ENCODE peak calls at places on chromosomes 4 and X, in eight cellular contexts. G, A, I, U, Z, P, F and K are unnamed samples. For H3K36me3, the result is how much of the 10 kb centered on the place peaks cover.

GRCh38 chrX:118216488-118216887 is 99.9 kb upstream of the KLHL13 start:
- DNase-seq in P (no peak), A (no peak), U (no peak), F (no peak), Z (no peak), I (no peak), G (no peak), K (no peak)

GRCh38 chr4:12861422-12861821 is 622.7 kb downstream of the RAB28 start:
- DNase-seq in F (no peak), U (no peak), G (no peak), I (no peak), P (no peak), Z (no peak), A (no peak), K (no peak)

GRCh38 chrX:132258509-132258908 is 39.3 kb upstream of the RAP2C start:
- DNase-seq in P (no peak), U (no peak), I (no peak), G (no peak), Z (no peak), A (no peak), F (no peak), K (no peak)

GRCh38 chr4:168830777-168831512 is 179.1 kb downstream of the CBR4 start:
- DNase-seq in P (no peak), F (no peak), A (no peak), G (no peak), I (peak), Z (no peak), U (no peak), K (no peak)

GRCh38 chr4:110612631-110613269 is 10.1 kb downstream of the PITX2 start:
- DNase-seq in Z (no peak), A (no peak), I (no peak), G (no peak), F (no peak), U (no peak), P (no peak), K (no peak)

GRCh38 chr4:128861856-128862518 is 52.5 kb downstream of the JADE1 start:
- DNase-seq in Z (no peak), I (no peak), A (no peak), U (no peak), P (no peak), G (no peak), F (no peak), K (no peak)

GRCh38 chr4:11585506-11585905 is 156.8 kb upstream of the HS3ST1 start:
- DNase-seq in A (peak), F (no peak), U (peak), I (no peak), P (no peak), Z (no peak), G (no peak), K (no peak)

GRCh38 chr4:98996056-98996941 is 778 bp downstream of the METAP1 start:
- DNase-seq in U (no peak), A (peak), I (peak), Z (peak), G (peak), P (peak), F (peak), K (peak)

GRCh38 chr4:94256833-94257232 is 49.2 kb downstream of the SMARCAD1 start:
- DNase-seq in I (peak), G (no peak), F (no peak), U (no peak), A (no peak), Z (peak), P (peak), K (no peak)
- H3K36me3 ChIP-seq in I (under half), G (under half), F (under half), U (under half), A (under half), Z (under half), P (under half), K (half or more)

DNA sequence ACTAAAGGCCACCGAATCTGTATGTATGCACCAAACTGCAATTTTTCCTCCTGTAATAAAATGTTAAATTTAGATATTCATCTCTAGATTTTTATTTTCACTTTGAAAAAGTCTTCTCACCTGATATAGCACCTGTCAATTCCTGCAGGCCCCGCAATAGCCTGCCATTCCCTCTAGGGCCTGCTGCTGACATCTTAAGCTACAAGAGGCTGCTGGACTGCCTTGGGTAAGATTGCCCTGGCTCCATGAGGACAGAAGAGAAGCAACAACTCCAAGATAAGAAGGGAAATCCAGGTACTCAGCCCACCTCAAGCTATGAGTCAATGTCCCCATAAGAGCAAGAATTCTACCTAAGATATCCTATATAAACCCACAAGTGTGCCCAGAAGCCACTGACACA is 230.2 kb upstream of the AGTR2 start:
- DNase-seq in A (no peak), F (no peak), P (no peak), Z (no peak), I (no peak), U (no peak), G (no peak), K (no peak)
- H2AFZ ChIP-seq in A (no peak), F (no peak), P (no peak), Z (no peak), I (no peak), U (no peak), G (no peak), K (no peak)

DNA sequence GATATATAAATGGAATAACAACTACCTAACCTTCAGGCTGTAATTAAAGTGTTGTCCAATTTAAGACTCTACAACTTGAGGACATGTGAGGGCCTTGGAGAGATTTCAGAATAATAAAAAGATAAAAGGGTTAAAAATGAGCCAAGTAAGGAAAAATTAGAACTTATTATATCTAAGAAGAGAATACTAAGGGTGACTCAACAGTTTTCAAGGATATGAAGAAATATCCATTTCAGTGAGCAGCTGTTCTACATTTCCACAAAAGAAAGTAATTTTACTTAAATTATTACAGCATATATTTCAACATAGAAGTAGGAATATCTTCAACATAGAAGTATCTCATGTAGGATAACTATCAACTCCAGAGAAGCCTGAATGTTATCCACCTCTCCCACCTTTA is 11.3 kb downstream of the SNX12 start:
- DNase-seq in A (no peak), I (peak), Z (peak), F (no peak), U (no peak), P (peak), G (peak), K (no peak)
- H3K36me3 ChIP-seq in A (under half), I (under half), Z (under half), F (under half), U (under half), P (under half), G (under half), K (under half)

DNA sequence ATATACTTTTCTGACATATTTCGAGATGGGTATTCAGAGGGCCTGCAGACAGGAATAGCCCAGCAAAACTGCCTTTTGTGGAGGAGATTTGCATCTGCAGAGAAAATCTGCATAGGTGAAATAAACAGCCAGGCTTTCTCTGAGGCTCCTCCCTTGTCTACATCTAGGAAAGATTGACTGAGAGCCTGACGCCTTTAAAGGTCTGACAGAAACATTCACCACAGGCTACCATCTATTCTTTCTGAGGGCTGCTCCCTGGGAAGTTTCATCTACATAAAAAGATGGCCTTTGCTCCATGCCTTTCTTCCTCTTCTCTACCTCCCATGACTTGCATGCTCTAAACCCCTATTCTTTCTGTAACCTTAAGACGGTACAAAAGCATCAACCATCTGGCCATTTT is 55.0 kb upstream of the AP1S2 start:
- DNase-seq in P (no peak), G (no peak), F (peak), Z (no peak), U (no peak), I (no peak), A (no peak), K (no peak)
- H2AFZ ChIP-seq in P (no peak), G (no peak), F (peak), Z (no peak), U (no peak), I (no peak), A (no peak), K (no peak)

GRCh38 chr4:73617256-73617655 is 3.0 kb downstream of the RASSF6 start:
- DNase-seq in A (peak), F (no peak), Z (no peak), P (no peak), I (no peak), U (no peak), G (no peak), K (no peak)

GRCh38 chr4:73612032-73612431 is 8.2 kb downstream of the RASSF6 start:
- DNase-seq in G (no peak), Z (no peak), P (peak), I (no peak), F (no peak), U (no peak), A (peak), K (no peak)

GRCh38 chr4:73615613-73616012 is 4.6 kb downstream of the RASSF6 start:
- DNase-seq in F (peak), U (no peak), G (no peak), I (no peak), A (peak), P (no peak), Z (no peak), K (no peak)

GRCh38 chr4:73613130-73613529 is 7.1 kb downstream of the RASSF6 start:
- DNase-seq in Z (no peak), U (no peak), I (no peak), P (no peak), A (peak), G (no peak), F (no peak), K (no peak)

GRCh38 chr4:73614468-73614867 is 5.8 kb downstream of the RASSF6 start:
- DNase-seq in G (no peak), U (no peak), I (no peak), P (no peak), Z (no peak), F (no peak), A (no peak), K (no peak)
- H3K36me3 ChIP-seq in G (under half), U (under half), I (under half), P (under half), Z (under half), F (under half), A (under half), K (under half)